ENCODE peak calls at places on chromosomes 11 and 22, in four cellular contexts. S is GM12878, A is HepG2, F is K562. C is an unnamed sample.

GRCh38 chr11:64655901-64656601 is 65.0 kb downstream of the SLC22A12 start:
- DNase-seq in S (no peak), A (no peak), F (no peak), C (no peak)

GRCh38 chr22:22888509-22889353 is 1.1 kb downstream of the IGLL5 start:
- DNase-seq in S (no peak), A (no peak), F (peak; percentile 49), C (no peak)

GRCh38 chr22:21734540-21735197 is 925 bp downstream of the YPEL1 start:
- DNase-seq in S (no peak), A (no peak), F (no peak), C (no peak)

GRCh38 chr11:57641426-57641825 is 8.3 kb downstream of the YPEL4 start:
- DNase-seq in S (no peak), A (peak; percentile 47), F (peak; percentile 62), C (no peak)

GRCh38 chr11:14673824-14674432 is 30.3 kb downstream of the PDE3B start:
- DNase-seq in S (no peak), A (no peak), F (no peak), C (no peak)

GRCh38 chr22:36252754-36253522 is at the start of gene APOL1:
- DNase-seq in S (peak; percentile 62), A (peak; percentile 63), F (peak; percentile 57), C (no peak)

GRCh38 chr11:326842-327580 is 6.4 kb upstream of the IFITM3 start:
- DNase-seq in S (peak; percentile 96), A (peak; percentile 36), F (peak; percentile 60), C (no peak)

GRCh38 chr11:123006860-123007542 is 25.4 kb upstream of the BSX start:
- DNase-seq in S (no peak), A (no peak), F (no peak), C (no peak)

GRCh38 chr11:32794439-32794838 is at the start of gene CCDC73:
- DNase-seq in S (no peak), A (no peak), F (no peak), C (no peak)

DNA sequence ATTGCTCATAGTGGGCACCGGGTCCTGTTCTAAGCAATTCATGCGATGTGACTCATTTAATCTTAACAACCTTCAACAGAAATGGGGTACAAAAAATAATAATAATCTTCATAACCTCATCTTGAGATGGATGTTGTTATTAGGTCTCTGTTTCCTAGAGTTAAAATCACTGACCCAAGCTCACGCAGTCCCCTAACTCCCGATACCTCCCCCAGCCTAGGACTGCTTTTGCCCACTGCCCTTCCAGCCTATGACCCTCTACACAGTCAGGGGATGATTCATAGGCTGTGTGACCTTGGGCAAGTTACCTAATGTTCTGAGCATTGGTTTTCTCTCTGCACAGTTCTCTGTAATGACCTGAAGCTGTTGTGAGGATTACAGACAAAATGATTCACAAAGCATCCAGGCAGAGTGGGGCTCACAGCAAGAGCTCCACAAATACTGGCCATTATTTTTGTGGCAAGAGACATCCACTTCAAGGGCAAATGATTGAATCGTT is 19.9 kb downstream of the MTFP1 start:
- DNase-seq in S (no peak), A (peak; percentile 22), F (no peak), C (no peak)
- TF ChIP-seq NR2C2 in S (no peak), A (no peak), F (no peak), C (no peak)

GRCh38 chr22:38199826-38200559 is 1.8 kb upstream of the MAFF start:
- DNase-seq in S (no peak), A (no peak), F (no peak), C (no peak)
- TF ChIP-seq CBFB in S (no peak), A (no peak), F (no peak), C (no peak)

GRCh38 chr22:50027639-50028537 is 15.3 kb upstream of the IL17REL start:
- DNase-seq in S (no peak), A (no peak), F (no peak), C (no peak)
- TF ChIP-seq NR2C2 in S (no peak), A (no peak), F (no peak), C (no peak)

GRCh38 chr11:19842505-19842904 is 129.9 kb downstream of the NAV2 start:
- DNase-seq in S (no peak), A (no peak), F (no peak), C (no peak)
- TF ChIP-seq CBFB in S (no peak), A (no peak), F (no peak), C (no peak)

GRCh38 chr11:128271401-128271800 is 316.0 kb downstream of the ETS1 start:
- DNase-seq in S (no peak), A (no peak), F (no peak), C (no peak)
- TF ChIP-seq NR2C2 in S (no peak), A (no peak), F (no peak), C (no peak)

DNA sequence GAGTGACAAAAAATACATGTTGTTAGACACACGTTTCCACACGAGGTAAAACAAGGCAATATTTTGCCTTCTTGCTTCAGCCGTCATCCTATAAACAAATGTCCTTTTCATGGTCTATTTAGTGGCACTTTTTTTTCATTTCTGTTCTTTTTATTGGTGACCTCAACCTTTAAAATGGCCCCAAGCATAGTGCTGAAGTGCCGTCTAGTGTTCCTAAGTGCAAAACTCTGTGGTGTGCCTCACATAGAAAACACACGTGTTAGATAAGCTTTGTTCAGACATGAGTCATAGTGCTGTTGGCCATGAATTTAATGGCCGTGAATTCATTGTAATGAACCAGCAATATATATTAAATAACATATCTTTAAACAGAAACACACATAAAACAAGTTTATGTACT is 15.6 kb downstream of the OVCH2 start:
- DNase-seq in S (no peak), A (no peak), F (no peak), C (no peak)
- TF ChIP-seq CBFB in S (no peak), A (no peak), F (no peak), C (no peak)

GRCh38 chr11:82979824-82980223 is 78.3 kb downstream of the DDIAS start:
- DNase-seq in S (no peak), A (no peak), F (no peak), C (no peak)

GRCh38 chr11:82976786-82977185 is 75.2 kb downstream of the DDIAS start:
- DNase-seq in S (no peak), A (no peak), F (no peak), C (no peak)

GRCh38 chr11:82980292-82980691 is 78.8 kb downstream of the DDIAS start:
- DNase-seq in S (no peak), A (no peak), F (no peak), C (no peak)

GRCh38 chr11:82980947-82981346 is 79.4 kb downstream of the DDIAS start:
- DNase-seq in S (no peak), A (no peak), F (no peak), C (no peak)

GRCh38 chr11:82978422-82979099 is 77.0 kb downstream of the DDIAS start:
- DNase-seq in S (peak; percentile 56), A (peak; percentile 30), F (no peak), C (no peak)
- TF ChIP-seq NR2C2 in S (no peak), A (no peak), F (no peak), C (no peak)

DNA sequence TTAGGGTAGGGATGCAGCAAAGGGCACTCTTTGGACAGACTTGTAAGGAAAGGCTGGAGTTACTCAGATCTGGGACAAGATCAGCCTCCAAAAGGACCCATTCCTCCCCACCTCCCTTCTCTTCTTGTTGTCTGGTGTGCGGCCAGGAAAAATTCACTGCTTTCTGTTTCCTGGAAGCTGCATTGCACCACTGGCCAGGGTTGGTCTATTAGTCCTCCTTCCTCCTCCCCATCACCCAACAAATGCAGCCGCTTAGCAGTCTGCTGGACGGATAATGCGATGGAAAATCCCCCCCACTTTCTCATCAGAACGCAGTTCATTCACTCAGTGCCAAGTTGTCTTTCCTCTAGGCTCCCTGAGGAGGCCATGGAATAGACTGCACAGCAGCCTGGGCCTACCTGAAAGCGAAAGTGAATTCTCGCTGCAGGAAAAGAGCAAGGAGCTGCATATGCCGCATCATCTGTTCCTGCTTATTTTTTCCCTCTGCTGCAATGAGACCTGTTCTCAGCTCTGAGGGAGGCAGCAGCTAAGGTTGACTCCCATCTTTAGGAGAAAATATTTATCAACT is 513.5 kb downstream of the METTL15 start:
- DNase-seq in S (no peak), A (no peak), F (no peak), C (no peak)
- TF ChIP-seq CBFB in S (no peak), A (no peak), F (no peak), C (no peak)